ENCODE peak calls at places on chromosomes 7 and 10, in six cellular contexts. Z is OCI-M1; M is stimulated activated CD8-positive, alpha-beta memory T cell treated with anti-CD3 and anti-CD28 coated beads, Interleukin-12 subunit alpha, Interleukin-12 subunit beta, amount 100 ng/mL, for 1 hour; X is stomach; T is AG09319; J is stimulated activated CD4-positive, alpha-beta T cell treated with anti-CD3 and anti-CD28 coated beads, Interleukin-2, amount 100 ng/mL, for 48 hours. L is an unnamed sample.

GRCh38 chr7:11315687-11316258 is 342.1 kb downstream of the PHF14 start:
- DNase-seq in J (no peak), M (no peak), X (no peak), Z (no peak), T (no peak), L (no peak)

GRCh38 chr7:80584778-80585177 is 53.7 kb upstream of the CD36 start:
- DNase-seq in J (no peak), T (no peak), X (peak; percentile 57), M (no peak), Z (peak; percentile 91), L (peak; percentile 45)

GRCh38 chr7:155533827-155534690 is 12.3 kb downstream of the CNPY1 start:
- DNase-seq in Z (peak; percentile 0), J (peak; percentile 32), X (no peak), T (no peak), M (no peak), L (no peak)

GRCh38 chr7:128427289-128427891 is 17.6 kb upstream of the IMPDH1 start:
- DNase-seq in Z (peak; percentile 74), T (no peak), J (peak; percentile 26), X (peak; percentile 46), M (no peak), L (peak; percentile 90)

GRCh38 chr7:157603716-157604115 is 266.9 kb downstream of the DNAJB6 start:
- DNase-seq in T (no peak), X (no peak), J (no peak), Z (no peak), M (no peak), L (no peak)

GRCh38 chr7:116232402-116232749 is 22.0 kb downstream of the TES start:
- DNase-seq in T (no peak), J (no peak), Z (no peak), X (no peak), M (no peak), L (no peak)

GRCh38 chr7:12067156-12067831 is 143.8 kb upstream of the TMEM106B start:
- DNase-seq in X (peak; percentile 59), M (peak; percentile 42), T (peak; percentile 8), Z (peak; percentile 78), J (peak; percentile 51), L (peak; percentile 93)

GRCh38 chr7:1564603-1565022 is 5.2 kb downstream of the PSMG3 start:
- DNase-seq in X (no peak), J (no peak), M (no peak), Z (no peak), T (no peak), L (no peak)

GRCh38 chr7:17147409-17147808 is 151.0 kb upstream of the AHR start:
- DNase-seq in M (no peak), J (no peak), Z (no peak), X (no peak), T (no peak), L (no peak)

GRCh38 chr7:116861717-116862116 is 670 bp upstream of the CAPZA2 start:
- DNase-seq in J (no peak), X (no peak), Z (no peak), M (no peak), T (no peak), L (no peak)

GRCh38 chr7:5083291-5083690 is 37.6 kb downstream of the RBAK start:
- DNase-seq in Z (peak; percentile 68), T (no peak), X (no peak), J (no peak), M (no peak), L (peak; percentile 31)

GRCh38 chr10:63707254-63707910 is 186.2 kb downstream of the REEP3 start:
- DNase-seq in T (peak; percentile 89), Z (peak; percentile 73), X (no peak), M (no peak), J (peak; percentile 17), L (peak; percentile 88)

GRCh38 chr7:149788300-149788851 is 15.0 kb upstream of the ZNF467 start:
- DNase-seq in Z (no peak), J (no peak), X (no peak), T (no peak), M (no peak), L (no peak)

GRCh38 chr7:78367280-78367773 is 568.8 kb downstream of the PHTF2 start:
- DNase-seq in Z (no peak), M (no peak), J (no peak), X (no peak), T (no peak), L (no peak)

GRCh38 chr10:107708981-107709380 is 544.5 kb upstream of the SORCS1 start:
- DNase-seq in M (no peak), J (no peak), Z (no peak), X (no peak), T (no peak), L (no peak)

GRCh38 chr10:126017961-126018560 is 121.7 kb downstream of the FANK1 start:
- DNase-seq in M (no peak), X (no peak), Z (no peak), J (no peak), T (peak; percentile 51), L (peak; percentile 42)

GRCh38 chr7:102080003-102080361 is 206.7 kb upstream of the SH2B2 start:
- DNase-seq in X (no peak), T (no peak), M (no peak), Z (no peak), J (no peak), L (no peak)

GRCh38 chr10:42961776-42962119 is 115.1 kb upstream of the RET start:
- DNase-seq in M (no peak), X (peak; percentile 14), J (no peak), T (no peak), Z (no peak), L (no peak)

GRCh38 chr7:122258971-122259370 is 45.6 kb downstream of the FEZF1 start:
- DNase-seq in X (no peak), M (no peak), Z (no peak), T (no peak), J (no peak), L (no peak)

GRCh38 chr10:125375210-125375609 is 214.8 kb upstream of the CTBP2 start:
- DNase-seq in M (no peak), X (no peak), J (no peak), T (no peak), Z (peak; percentile 10), L (peak; percentile 6)

GRCh38 chr10:69457771-69458237 is 6.5 kb downstream of the TSPAN15 start:
- DNase-seq in J (no peak), Z (no peak), T (no peak), M (no peak), X (no peak), L (no peak)

GRCh38 chr7:128063025-128063560 is 31.9 kb upstream of the LRRC4 start:
- DNase-seq in X (no peak), T (no peak), M (no peak), J (no peak), Z (no peak), L (no peak)

GRCh38 chr7:152887191-152887590 is 127.6 kb downstream of the ACTR3B start:
- DNase-seq in M (no peak), Z (no peak), X (peak; percentile 22), T (no peak), J (no peak), L (no peak)

GRCh38 chr7:81161459-81162075 is 242.7 kb upstream of the SEMA3C start:
- DNase-seq in Z (peak; percentile 99), J (no peak), M (no peak), X (no peak), T (peak; percentile 70), L (peak; percentile 97)

GRCh38 chr7:98284335-98285036 is 3.0 kb downstream of the BRI3 start:
- DNase-seq in J (no peak), T (peak; percentile 57), M (no peak), Z (no peak), X (peak; percentile 85), L (peak; percentile 25)

GRCh38 chr7:27210441-27211083 is 10.7 kb upstream of the HOXA13 start:
- DNase-seq in Z (peak; percentile 31), J (peak; percentile 52), M (no peak), T (no peak), X (no peak), L (peak; percentile 80)

GRCh38 chr10:123147635-123148413 is at the start of gene HMX2:
- DNase-seq in Z (peak; percentile 60), T (no peak), J (no peak), M (no peak), X (no peak), L (peak; percentile 52)

GRCh38 chr7:34471844-34472243 is 186.2 kb upstream of the NPSR1 start:
- DNase-seq in J (no peak), Z (no peak), T (no peak), X (no peak), M (no peak), L (no peak)

GRCh38 chr7:2299853-2300512 is 14.3 kb downstream of the SNX8 start:
- DNase-seq in Z (no peak), T (no peak), J (no peak), X (no peak), M (no peak), L (no peak)

GRCh38 chr7:41701068-41701467 is 1.8 kb downstream of the INHBA start:
- DNase-seq in J (no peak), Z (no peak), X (no peak), T (no peak), M (no peak), L (no peak)

GRCh38 chr10:24603333-24603732 is 120.4 kb downstream of the ARHGAP21 start:
- DNase-seq in M (no peak), T (no peak), Z (no peak), X (no peak), J (no peak), L (no peak)

GRCh38 chr10:126895214-126895781 is 9.9 kb upstream of the DOCK1 start:
- DNase-seq in M (no peak), X (peak; percentile 80), Z (no peak), T (no peak), J (no peak), L (peak; percentile 62)

GRCh38 chr10:69655124-69655867 is 25.2 kb downstream of the FAM241B start:
- DNase-seq in Z (no peak), T (no peak), J (no peak), X (no peak), M (no peak), L (no peak)

GRCh38 chr10:13450078-13450477 is 78.7 kb downstream of the BEND7 start:
- DNase-seq in X (no peak), J (no peak), Z (no peak), T (no peak), M (no peak), L (no peak)

GRCh38 chr10:62916157-62916603 is 100.0 kb upstream of the EGR2 start:
- DNase-seq in M (no peak), Z (no peak), J (no peak), X (no peak), T (peak; percentile 16), L (no peak)

GRCh38 chr10:30825022-30825421 is 195.5 kb upstream of the LYZL2 start:
- DNase-seq in M (no peak), T (no peak), X (no peak), J (no peak), Z (no peak), L (no peak)

GRCh38 chr7:143013897-143014296 is 13.0 kb downstream of the OR9A2 start:
- DNase-seq in X (no peak), M (no peak), T (peak; percentile 55), J (no peak), Z (no peak), L (no peak)